ENCODE peak calls at places on chromosomes 2 and 18, in eight cellular contexts. C is effector memory CD4-positive, alpha-beta T cell; B is GM12865; G is prostate gland; E is SK-N-SH; O is right cardiac atrium; M is transverse colon; F is right atrium auricular region. H is an unnamed sample.

GRCh38 chr18:12841070-12841469 is 43.0 kb downstream of the PTPN2 start:
- DNase-seq in G (no peak), O (no peak), M (no peak), B (no peak), C (no peak), F (no peak), E (no peak), H (peak; percentile 64)

GRCh38 chr18:58315739-58316215 is 271.8 kb downstream of the NEDD4L start:
- DNase-seq in E (no peak), F (peak; percentile 63), M (peak; percentile 61), B (no peak), C (no peak), G (no peak), O (peak; percentile 65), H (no peak)

GRCh38 chr2:135709992-135710391 is 31.7 kb upstream of the UBXN4 start:
- DNase-seq in O (peak; percentile 70), G (peak; percentile 34), C (peak; percentile 34), E (peak; percentile 73), F (peak; percentile 69), B (peak; percentile 56), M (peak; percentile 56), H (peak; percentile 82)

GRCh38 chr2:196421880-196422279 is 217.6 kb upstream of the CCDC150 start:
- DNase-seq in C (no peak), G (no peak), B (no peak), F (no peak), O (no peak), E (no peak), M (no peak), H (no peak)

GRCh38 chr2:199458806-199459285 is 1.1 kb upstream of the SATB2 start:
- DNase-seq in M (no peak), C (no peak), E (peak; percentile 66), G (no peak), O (peak; percentile 72), F (no peak), B (no peak), H (peak; percentile 86)

GRCh38 chr2:202007015-202008011 is 26.3 kb upstream of the FZD7 start:
- DNase-seq in C (no peak), E (no peak), M (no peak), O (peak; percentile 89), F (no peak), B (peak; percentile 21), G (no peak), H (no peak)

GRCh38 chr2:187084524-187084923 is 235.6 kb upstream of the ZSWIM2 start:
- DNase-seq in O (no peak), G (no peak), B (no peak), F (no peak), M (no peak), C (no peak), E (no peak), H (no peak)

GRCh38 chr2:38889045-38889444 is 630 bp upstream of the ARHGEF33 start:
- DNase-seq in B (no peak), O (no peak), G (no peak), C (no peak), E (no peak), M (no peak), F (no peak), H (no peak)

GRCh38 chr2:131146255-131146654 is 41.1 kb downstream of the PLEKHB2 start:
- DNase-seq in G (no peak), B (no peak), M (no peak), C (no peak), F (no peak), E (no peak), O (no peak), H (no peak)

GRCh38 chr2:191497822-191498221 is 180.1 kb upstream of the NABP1 start:
- DNase-seq in O (no peak), F (no peak), B (no peak), G (no peak), E (no peak), C (no peak), M (no peak), H (no peak)

GRCh38 chr18:26747131-26747475 is 118.4 kb downstream of the AQP4 start:
- DNase-seq in E (no peak), O (no peak), C (no peak), B (no peak), G (no peak), M (no peak), F (no peak), H (no peak)

GRCh38 chr2:100539221-100539620 is 23.6 kb upstream of the PDCL3 start:
- DNase-seq in C (no peak), M (no peak), B (no peak), O (no peak), E (no peak), G (no peak), F (no peak), H (no peak)

GRCh38 chr18:12516049-12516677 is 108.4 kb downstream of the PRELID3A start:
- DNase-seq in M (no peak), F (no peak), C (no peak), G (no peak), O (no peak), B (no peak), E (no peak), H (no peak)

GRCh38 chr2:73285162-73285739 is 973 bp upstream of the FBXO41 start:
- DNase-seq in M (peak; percentile 31), O (no peak), C (no peak), F (no peak), E (no peak), B (peak; percentile 82), G (no peak), H (peak; percentile 87)

GRCh38 chr18:31548825-31549224 is 42.9 kb upstream of the TTR start:
- DNase-seq in M (no peak), G (no peak), F (no peak), E (no peak), O (no peak), C (no peak), B (no peak), H (no peak)

GRCh38 chr2:214244847-214245246 is 166.0 kb upstream of the VWC2L start:
- DNase-seq in G (no peak), O (no peak), E (no peak), B (no peak), C (no peak), F (no peak), M (no peak), H (no peak)

DNA sequence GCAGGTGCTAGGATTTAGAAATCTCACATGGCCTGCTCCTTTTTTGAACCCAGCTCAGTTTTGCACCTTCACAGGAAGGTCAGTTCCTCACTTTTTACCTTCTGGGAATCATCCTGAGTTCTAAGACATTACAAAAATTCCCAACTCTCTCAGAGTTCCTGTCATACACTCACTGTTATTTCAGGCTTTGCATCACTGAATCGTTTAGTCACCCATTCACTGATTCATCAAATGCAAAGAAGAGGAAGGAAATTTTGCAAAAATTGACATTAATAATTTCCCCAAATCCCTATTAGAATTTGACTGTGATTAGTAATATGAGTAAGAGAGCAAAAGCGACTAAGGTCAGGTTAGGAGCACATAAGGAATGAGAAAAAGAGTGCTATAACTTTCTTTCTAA is 197.5 kb downstream of the PDE1A start:
- DNase-seq in E (no peak), G (no peak), B (no peak), C (no peak), F (no peak), O (no peak), M (no peak), H (no peak)
- H3K4me3 ChIP-seq in E (no peak overlapping the region), G (no peak overlapping the region), B (no peak overlapping the region), C (no peak overlapping the region), F (no peak overlapping the region), O (no peak overlapping the region), M (no peak overlapping the region), H (no peak overlapping the region)

DNA sequence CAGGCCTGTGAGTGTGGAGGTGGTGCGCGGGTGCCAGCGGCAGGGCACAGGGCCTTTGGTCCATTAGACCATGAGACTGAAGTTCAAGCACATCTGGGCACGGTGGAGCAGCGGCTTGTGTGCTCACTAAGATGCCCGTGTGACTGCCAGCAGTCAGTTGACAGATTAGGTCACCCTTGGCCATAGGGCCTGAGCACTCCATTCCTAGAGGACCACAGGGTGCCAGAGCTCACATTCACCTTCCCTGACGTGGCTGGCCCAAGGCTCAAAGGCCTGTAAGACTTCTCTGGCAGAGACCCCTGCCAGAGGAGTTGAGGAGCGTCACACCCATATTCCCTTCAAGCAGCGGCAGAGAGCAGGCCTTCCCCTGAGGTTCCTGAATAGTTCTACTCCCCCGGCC is 650 bp downstream of the LHCGR start:
- DNase-seq in B (no peak), E (no peak), O (peak; percentile 33), C (no peak), F (no peak), M (no peak), G (no peak), H (no peak)
- H3K4me3 ChIP-seq in B (no peak overlapping the region), E (no peak overlapping the region), O (no peak overlapping the region), C (no peak overlapping the region), F (peak overlapping the region; percentile 29), M (no peak overlapping the region), G (no peak overlapping the region), H (no peak overlapping the region)

GRCh38 chr2:218710334-218710686 is 325 bp upstream of the TTLL4 start:
- DNase-seq in E (no peak), M (no peak), C (no peak), B (no peak), O (no peak), G (no peak), F (no peak), H (no peak)
- H3K4me3 ChIP-seq in E (peak overlapping the region; percentile 74), M (no peak overlapping the region), C (no peak overlapping the region), B (no peak overlapping the region), O (peak overlapping the region; percentile 29), G (peak overlapping the region; percentile 69), F (peak overlapping the region; percentile 85), H (peak overlapping the region; percentile 87)

GRCh38 chr2:231613655-231614558 is 21.2 kb downstream of the TEX44 start:
- DNase-seq in E (peak; percentile 93), G (peak; percentile 77), M (peak; percentile 90), O (peak; percentile 94), B (peak; percentile 99), C (peak; percentile 45), F (peak; percentile 91), H (peak; percentile 93)

GRCh38 chr2:231613054-231613654 is 20.5 kb downstream of the TEX44 start:
- DNase-seq in O (peak; percentile 74), B (no peak), C (no peak), F (no peak), M (no peak), E (no peak), G (no peak), H (peak; percentile 85)

GRCh38 chr2:231617059-231617926 is 24.6 kb downstream of the TEX44 start:
- DNase-seq in B (no peak), F (no peak), O (no peak), C (no peak), E (no peak), G (no peak), M (peak; percentile 52), H (no peak)

GRCh38 chr2:231614559-231615057 is 21.9 kb downstream of the TEX44 start:
- DNase-seq in M (no peak), F (no peak), E (peak; percentile 69), B (peak; percentile 88), O (peak; percentile 83), C (no peak), G (no peak), H (peak; percentile 85)

DNA sequence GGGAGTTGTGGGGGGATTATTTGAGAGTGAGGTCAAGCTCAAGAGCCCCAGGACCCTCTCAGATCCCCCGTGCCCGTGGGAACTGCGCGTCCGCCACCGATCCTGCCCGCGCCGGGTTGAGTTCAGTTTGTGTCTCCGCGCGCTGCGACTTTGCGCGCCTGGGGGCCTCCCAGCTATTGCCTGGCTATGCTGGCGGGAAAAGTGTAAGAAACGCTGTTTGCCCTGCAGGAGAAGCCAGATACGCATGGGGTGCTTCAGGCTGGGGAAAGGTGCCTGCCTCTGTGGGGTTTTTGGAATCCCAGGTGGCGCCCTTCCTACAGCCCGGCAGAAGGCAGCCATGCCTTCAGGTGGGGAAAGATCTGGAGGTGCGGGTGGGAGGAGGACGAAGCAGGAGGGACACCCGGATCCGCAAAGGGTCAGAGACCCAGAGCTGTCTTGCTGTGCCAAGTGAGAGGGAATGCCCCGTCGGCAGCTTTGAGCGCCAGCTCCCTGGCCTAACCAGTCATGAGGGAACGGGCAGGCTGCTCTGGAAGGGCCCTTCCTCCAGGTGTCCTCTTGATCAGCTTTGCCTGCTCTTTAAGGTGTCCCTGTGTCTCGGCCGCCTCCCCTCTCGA is 22.5 kb downstream of the TEX44 start:
- DNase-seq in C (no peak), E (no peak), B (peak; percentile 64), O (no peak), F (no peak), M (peak; percentile 21), G (no peak), H (peak; percentile 81)
- H3K4me3 ChIP-seq in C (peak overlapping the region; percentile 62), E (no peak overlapping the region), B (peak overlapping the region; percentile 92), O (peak overlapping the region; percentile 56), F (peak overlapping the region; percentile 52), M (peak overlapping the region; percentile 23), G (peak overlapping the region; percentile 28), H (peak overlapping the region; percentile 55)

H was measured in spleen.